ENCODE peak calls at places on chromosomes 16 and 17, in six cellular contexts. N is endothelial cell, D is esophagus squamous epithelium, X is GM20000, V is transverse colon, J is uterus. P is an unnamed sample.

GRCh38 chr17:7541074-7541621 is 7.7 kb upstream of the TNFSF12 start:
- DNase-seq in D (no peak), X (no peak), N (no peak), V (no peak), J (no peak), P (no peak)

GRCh38 chr17:60435244-60436170 is 13.2 kb downstream of the CHCT1 start:
- DNase-seq in X (peak), V (peak), N (peak), J (peak), D (no peak), P (peak)

GRCh38 chr16:16121185-16121727 is 102.0 kb downstream of the ABCC6 start:
- DNase-seq in X (no peak), N (no peak), V (no peak), D (no peak), J (no peak), P (no peak)

GRCh38 chr16:86252596-86252995 is 257.7 kb upstream of the FOXF1 start:
- DNase-seq in J (no peak), V (peak), N (peak), D (no peak), X (no peak), P (no peak)

GRCh38 chr17:8481089-8481488 is 45.4 kb downstream of the NDEL1 start:
- DNase-seq in J (no peak), N (no peak), D (no peak), X (no peak), V (no peak), P (no peak)

GRCh38 chr17:74875155-74875969 is 2.6 kb upstream of the FDXR start:
- DNase-seq in N (no peak), X (no peak), V (no peak), J (no peak), D (no peak), P (no peak)

GRCh38 chr17:8283356-8283755 is 5.1 kb upstream of the RANGRF start:
- DNase-seq in D (no peak), N (no peak), J (no peak), X (no peak), V (no peak), P (no peak)

GRCh38 chr17:47315451-47316266 is 8.1 kb upstream of the EFCAB13 start:
- DNase-seq in X (peak), N (peak), D (no peak), J (no peak), V (peak), P (no peak)

GRCh38 chr16:85246973-85247372 is 134.7 kb upstream of the CIBAR2 start:
- DNase-seq in N (no peak), J (no peak), D (no peak), X (no peak), V (no peak), P (no peak)

GRCh38 chr16:4968879-4969278 is 10.7 kb downstream of the SEC14L5 start:
- DNase-seq in N (no peak), D (no peak), J (no peak), V (no peak), X (no peak), P (no peak)

GRCh38 chr17:36475346-36475970 is 11.0 kb upstream of the ZNHIT3 start:
- DNase-seq in J (no peak), X (no peak), N (no peak), D (no peak), V (no peak), P (no peak)

GRCh38 chr17:43176119-43176570 is 5.1 kb downstream of the NBR1 start:
- DNase-seq in J (no peak), V (peak), X (no peak), D (no peak), N (no peak), P (no peak)

GRCh38 chr16:57859331-57859730 is 57.0 kb upstream of the KIFC3 start:
- DNase-seq in J (no peak), D (no peak), X (no peak), V (no peak), N (peak), P (no peak)

GRCh38 chr16:70682239-70683145 is 3.4 kb downstream of the MTSS2 start:
- DNase-seq in N (no peak), X (no peak), V (no peak), D (no peak), J (no peak), P (no peak)

GRCh38 chr17:35866356-35866950 is 2.2 kb downstream of the HEATR9 start:
- DNase-seq in X (no peak), J (no peak), N (no peak), V (no peak), D (no peak), P (no peak)

GRCh38 chr16:79167893-79168292 is 432.6 kb downstream of the MAF start:
- DNase-seq in J (no peak), X (no peak), D (no peak), N (no peak), V (no peak), P (no peak)

GRCh38 chr17:52383493-52384100 is 225.1 kb upstream of the CA10 start:
- DNase-seq in X (peak), N (peak), D (no peak), V (peak), J (no peak), P (no peak)
- TF ChIP-seq CTCF in X (peak), N (peak), D (peak), V (peak), J (no peak), P (peak)

GRCh38 chr17:80859004-80859941 is 132.4 kb upstream of the CHMP6 start:
- DNase-seq in V (peak), D (no peak), X (no peak), N (no peak), J (peak), P (peak)
- TF ChIP-seq CTCF in V (no peak), D (no peak), X (peak), N (no peak), J (peak), P (peak)

GRCh38 chr16:7313170-7313569 is 19.5 kb upstream of the RBFOX1 start:
- DNase-seq in X (no peak), D (no peak), J (no peak), N (peak), V (no peak), P (no peak)
- TF ChIP-seq CTCF in X (no peak), D (no peak), J (no peak), N (peak), V (no peak), P (no peak)

GRCh38 chr16:72008424-72009216 is at the start of gene DHODH:
- DNase-seq in V (peak), J (peak), N (peak), D (peak), X (peak), P (peak)
- TF ChIP-seq CTCF in V (no peak), J (peak), N (no peak), D (peak), X (no peak), P (no peak)

DNA sequence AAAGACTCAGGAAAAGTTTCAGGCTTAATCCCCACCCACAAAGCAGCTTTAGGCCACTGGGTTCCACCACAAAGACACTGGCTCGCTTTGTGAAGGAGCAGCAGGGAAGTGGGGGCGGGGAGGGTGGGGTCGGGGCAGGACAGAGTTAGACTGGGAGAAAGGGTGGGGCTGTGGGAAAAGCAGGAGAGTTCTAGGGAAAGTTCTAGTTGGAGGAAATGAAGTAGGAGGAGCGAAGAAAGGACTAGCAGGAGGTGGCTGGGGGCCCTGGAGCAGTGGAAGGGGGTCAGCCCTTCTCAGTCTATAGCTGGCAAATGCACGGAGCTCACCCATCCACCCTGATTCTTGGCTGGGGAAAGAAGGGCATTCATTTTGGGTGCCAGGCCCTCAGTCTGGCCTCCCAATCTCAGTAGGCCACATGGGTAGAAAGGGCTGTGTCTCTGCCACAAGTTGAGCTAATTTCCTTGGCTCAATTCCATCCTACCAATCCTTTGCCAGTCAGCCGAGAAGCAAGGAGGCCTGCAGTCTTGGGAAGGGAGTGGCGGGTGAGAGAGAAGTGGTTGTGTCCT is 4.6 kb downstream of the INPP5K start:
- DNase-seq in N (no peak), X (no peak), D (no peak), V (peak), J (no peak), P (peak)
- TF ChIP-seq CTCF in N (no peak), X (no peak), D (no peak), V (no peak), J (no peak), P (no peak)